ENCODE peak calls at places on chromosomes 16 and 17, in five cellular contexts. D, L, C, S and J are unnamed samples.

GRCh38 chr16:55668337-55669281 is 12.8 kb downstream of the SLC6A2 start:
- DNase-seq in S (no peak), D (no peak), C (peak), L (no peak), J (peak)

GRCh38 chr16:75621170-75621477 is 2.0 kb downstream of the ADAT1 start:
- DNase-seq in C (no peak), S (no peak), L (no peak), D (no peak), J (no peak)

GRCh38 chr16:2513405-2514332 is at the start of gene ATP6V0C:
- DNase-seq in S (peak), D (peak), C (peak), L (peak), J (peak)

GRCh38 chr16:22614271-22614947 is 103.7 kb downstream of the NPIPB5 start:
- DNase-seq in S (no peak), D (no peak), C (no peak), L (no peak), J (no peak)

GRCh38 chr17:64345691-64346376 is 44.8 kb downstream of the PECAM1 start:
- DNase-seq in L (no peak), C (no peak), S (no peak), D (no peak), J (no peak)

GRCh38 chr16:392450-393027 is 4.5 kb upstream of the NME4 start:
- DNase-seq in S (no peak), L (no peak), D (no peak), C (no peak), J (no peak)

GRCh38 chr16:85334718-85335583 is 222.7 kb upstream of the CIBAR2 start:
- DNase-seq in S (no peak), D (peak), L (peak), C (no peak), J (no peak)

GRCh38 chr16:8936421-8936820 is 27.3 kb downstream of the USP7 start:
- DNase-seq in S (no peak), L (no peak), C (peak), D (no peak), J (no peak)

GRCh38 chr16:13289515-13289914 is 388.1 kb downstream of the SHISA9 start:
- DNase-seq in S (no peak), D (no peak), L (no peak), C (no peak), J (no peak)

GRCh38 chr16:67000384-67001158 is 12.2 kb downstream of the CES4A start:
- DNase-seq in L (peak), D (peak), C (peak), S (no peak), J (peak)

GRCh38 chr16:11191665-11192064 is 64.3 kb downstream of the SOCS1 start:
- DNase-seq in L (no peak), S (no peak), D (no peak), C (no peak), J (no peak)

GRCh38 chr16:21101631-21102420 is 48.8 kb downstream of the DNAH3 start:
- DNase-seq in S (no peak), L (no peak), D (no peak), C (peak), J (no peak)
- TF ChIP-seq CTCF in S (no peak), L (no peak), D (peak), C (no peak), J (no peak)

DNA sequence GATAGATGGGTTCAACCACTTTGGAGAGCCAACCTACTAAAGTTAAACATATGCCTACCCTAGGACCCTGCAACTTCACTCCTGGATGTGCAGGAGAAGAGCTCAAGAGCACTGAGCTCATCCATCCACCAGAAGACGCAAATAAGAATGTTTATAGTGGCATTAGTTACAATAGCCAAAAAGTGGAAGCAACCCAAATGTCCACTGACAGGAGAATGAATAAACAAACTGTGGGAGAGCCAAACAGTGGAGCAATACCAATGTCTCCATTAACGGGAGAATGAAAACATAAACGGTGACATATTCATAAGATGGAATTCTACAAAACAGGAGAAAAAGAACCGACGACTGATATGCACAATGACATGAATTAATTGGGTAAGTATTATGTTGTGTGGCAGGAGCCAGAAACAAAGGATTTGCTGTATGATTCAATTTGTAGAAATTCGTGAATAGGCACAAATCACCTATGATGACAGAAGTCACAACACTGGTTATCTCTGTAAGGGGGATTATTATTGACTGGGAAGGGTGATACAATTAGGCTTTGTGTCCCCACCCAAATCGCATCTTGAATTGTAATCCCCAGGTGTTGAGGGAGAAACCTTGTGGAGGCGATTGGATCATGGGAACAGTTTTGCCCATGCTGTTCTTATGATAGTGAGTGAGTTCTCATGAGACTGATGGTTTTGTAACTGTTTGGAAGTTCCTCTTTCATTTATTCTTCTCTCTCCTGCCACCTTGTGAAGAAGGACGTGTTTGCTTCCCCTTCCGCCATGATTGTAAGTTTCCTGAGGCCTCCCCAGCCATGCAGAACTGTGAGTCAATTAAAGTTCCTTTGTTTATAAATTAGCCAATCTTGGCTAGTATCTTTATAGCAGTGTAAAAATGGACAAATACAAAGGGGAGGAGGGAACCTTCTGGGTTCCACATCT is 57.9 kb upstream of the PLCG2 start:
- DNase-seq in L (no peak), D (no peak), S (no peak), C (no peak), J (no peak)
- TF ChIP-seq CTCF in L (no peak), D (no peak), S (no peak), C (no peak), J (no peak)

GRCh38 chr17:56744721-56745120 is 89.0 kb downstream of the C17orf67 start:
- DNase-seq in D (no peak), S (no peak), L (no peak), C (no peak), J (no peak)
- TF ChIP-seq CTCF in D (no peak), S (no peak), L (no peak), C (no peak), J (no peak)

DNA sequence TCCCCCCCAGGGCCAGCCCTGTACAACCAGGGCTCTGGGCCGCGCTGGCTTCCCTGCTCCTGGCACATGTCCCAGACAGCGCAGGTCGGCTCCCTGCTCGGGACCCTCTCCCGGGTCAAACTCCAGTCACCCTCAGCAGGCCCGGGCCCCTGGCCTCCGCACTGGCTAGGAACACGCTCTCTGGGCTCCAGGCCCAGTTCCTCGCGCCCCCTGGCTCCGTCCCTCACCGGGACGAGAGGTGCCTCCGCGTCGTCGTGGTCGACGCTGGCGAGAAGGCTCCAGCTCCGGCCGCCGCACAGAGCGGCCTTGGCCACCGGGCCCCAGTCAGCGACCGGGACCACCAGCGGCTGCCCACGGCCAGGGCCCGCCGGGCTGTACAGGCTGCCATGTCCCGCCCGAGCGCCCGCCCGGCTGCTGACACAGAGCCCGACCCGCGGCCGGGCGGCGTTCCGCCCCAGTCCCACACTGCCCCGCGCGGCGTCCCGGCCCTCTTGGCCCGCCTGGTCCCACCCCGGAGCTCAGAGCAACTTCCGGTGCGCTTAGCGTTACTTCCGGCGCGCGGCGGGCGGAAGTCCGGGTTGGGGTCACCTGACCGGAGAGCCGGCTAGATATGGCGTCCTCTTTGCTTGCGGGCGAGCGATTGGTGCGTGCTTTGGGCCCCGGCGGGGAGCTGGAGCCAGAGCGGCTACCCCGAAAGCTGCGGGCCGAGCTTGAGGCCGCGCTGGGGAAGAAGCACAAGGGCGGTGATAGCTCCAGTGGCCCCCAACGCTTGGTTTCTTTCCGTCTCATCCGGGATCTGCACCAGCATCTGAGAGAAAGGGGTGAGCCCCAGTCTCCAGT is at the start of gene POLDIP2:
- DNase-seq in L (peak), C (peak), D (peak), S (peak), J (peak)
- TF ChIP-seq CTCF in L (no peak), C (no peak), D (no peak), S (no peak), J (no peak)

GRCh38 chr17:32769846-32770245 is 107.1 kb downstream of the MYO1D start:
- DNase-seq in L (no peak), D (no peak), S (no peak), C (no peak), J (no peak)
- TF ChIP-seq CTCF in L (no peak), D (peak), S (no peak), C (no peak), J (no peak)

GRCh38 chr17:2053380-2054261 is 1.3 kb upstream of the HIC1 start:
- DNase-seq in D (peak), L (peak), S (no peak), C (peak), J (peak)
- TF ChIP-seq CTCF in D (peak), L (peak), S (no peak), C (peak), J (peak)

DNA sequence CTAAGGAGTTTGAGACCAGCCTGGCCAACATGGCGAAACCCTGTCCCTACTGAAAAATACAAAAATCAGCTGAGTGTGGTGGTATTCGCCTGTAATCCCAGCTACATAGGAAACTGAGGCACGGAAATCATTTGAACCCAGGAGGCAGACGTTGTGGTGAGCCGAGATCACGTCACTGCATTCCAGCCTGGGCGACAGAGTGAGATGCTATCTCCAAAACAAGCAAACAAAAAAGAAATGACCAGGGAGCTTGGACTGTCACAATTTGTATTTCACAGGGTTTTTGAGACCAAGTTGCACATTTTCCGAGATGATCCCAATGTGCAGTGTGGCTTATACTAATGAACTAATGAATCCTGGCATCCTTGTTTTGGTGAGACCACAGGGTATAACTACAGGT is 156.5 kb downstream of the SLC39A11 start:
- DNase-seq in C (no peak), S (no peak), D (no peak), L (no peak), J (no peak)
- TF ChIP-seq CTCF in C (no peak), S (no peak), D (no peak), L (no peak), J (no peak)

DNA sequence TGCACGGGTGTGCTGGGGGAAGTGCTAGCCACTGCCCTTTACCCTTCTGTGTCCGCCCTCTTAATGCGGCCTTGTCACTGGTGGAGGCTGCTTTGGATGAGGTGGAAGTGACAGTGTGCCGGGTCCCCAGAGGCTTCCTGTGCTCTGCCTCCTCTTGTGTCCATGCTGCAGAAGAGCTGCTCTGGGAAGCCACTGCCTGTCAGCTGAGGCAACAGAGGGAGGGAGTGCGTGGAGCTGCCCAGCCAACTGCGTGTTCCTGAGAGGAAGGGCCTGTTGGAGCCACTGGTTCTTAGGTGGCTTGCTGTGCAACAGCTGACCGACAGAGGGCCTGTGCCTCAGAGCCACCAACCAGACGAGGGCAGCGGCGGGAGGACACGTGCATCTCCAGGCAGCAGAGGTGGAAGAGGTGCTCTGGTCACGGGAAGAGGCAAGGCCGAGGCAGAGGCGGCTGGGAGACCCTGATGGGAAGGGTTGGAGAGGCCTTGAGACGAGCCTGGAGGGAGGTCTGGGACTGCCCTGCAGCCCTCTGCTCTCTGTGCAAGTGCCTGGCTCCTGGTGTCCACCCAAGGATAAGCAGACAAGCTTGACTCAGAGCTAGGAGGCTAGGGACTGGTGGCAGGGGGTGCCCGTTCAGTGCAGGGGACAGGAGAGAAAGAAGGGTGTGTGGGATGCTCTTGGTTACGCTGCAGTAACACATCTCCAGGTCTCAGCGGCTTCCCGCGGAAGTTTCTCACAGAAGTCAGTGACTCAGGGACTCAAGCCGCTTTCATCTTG is 25.4 kb downstream of the B9D1 start:
- DNase-seq in L (no peak), C (peak), S (no peak), D (no peak), J (no peak)
- TF ChIP-seq CTCF in L (no peak), C (peak), S (no peak), D (no peak), J (peak)

DNA sequence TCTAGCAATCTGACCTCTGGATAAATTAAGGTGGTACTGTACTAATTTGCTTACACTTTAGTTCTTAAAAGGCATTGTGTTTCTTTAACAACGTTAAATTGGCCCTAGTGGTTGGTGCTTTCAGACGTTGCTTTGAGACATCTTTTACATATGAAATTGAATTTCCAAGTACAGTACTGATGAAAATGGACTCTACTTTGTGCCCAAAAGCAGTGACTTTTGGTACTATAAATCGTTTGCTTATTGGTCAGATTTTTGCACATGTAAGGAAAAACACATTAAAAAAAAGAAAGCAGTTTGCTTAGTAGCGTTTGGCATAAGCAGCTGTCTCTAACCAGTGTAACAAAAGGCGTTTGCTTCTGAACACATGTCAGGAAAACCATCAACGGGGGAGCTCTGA is 139.6 kb downstream of the CDK5R1 start:
- DNase-seq in D (no peak), C (no peak), L (no peak), S (no peak), J (no peak)
- TF ChIP-seq CTCF in D (no peak), C (no peak), L (no peak), S (no peak), J (no peak)

GRCh38 chr17:48215583-48216139 is 108.1 kb downstream of the SNX11 start:
- DNase-seq in L (no peak), S (no peak), C (peak), D (peak), J (no peak)
- TF ChIP-seq CTCF in L (no peak), S (no peak), C (peak), D (peak), J (peak)